ENCODE peak calls at places on chromosomes 12 and 14, in four cellular contexts. A is pancreas, P is stomach, F is NCI-H1436. C is an unnamed sample.

GRCh38 chr14:29821665-29822429 is 105.8 kb downstream of the PRKD1 start:
- DNase-seq in P (no peak), F (no peak), A (no peak), C (no peak)

GRCh38 chr14:56608682-56609081 is 29.1 kb downstream of the TMEM260 start:
- DNase-seq in A (no peak), P (no peak), F (peak), C (no peak)

GRCh38 chr14:94139006-94139405 is 9.6 kb upstream of the IFI27L2 start:
- DNase-seq in A (no peak), F (no peak), P (no peak), C (no peak)

GRCh38 chr14:84085493-84085892 is 1444.5 kb upstream of the FLRT2 start:
- DNase-seq in P (no peak), A (no peak), F (no peak), C (no peak)

GRCh38 chr12:106773286-106773685 is 1.2 kb upstream of the RIC8B start:
- DNase-seq in A (no peak), P (no peak), F (no peak), C (no peak)

GRCh38 chr12:58313091-58313855 is 371.9 kb downstream of the ATP23 start:
- DNase-seq in F (no peak), P (no peak), A (no peak), C (no peak)

GRCh38 chr14:68193970-68194634 is 374.5 kb downstream of the RAD51B start:
- DNase-seq in P (no peak), F (no peak), A (no peak), C (no peak)

GRCh38 chr12:118307069-118307954 is 65.4 kb downstream of the TAOK3 start:
- DNase-seq in F (no peak), A (no peak), P (no peak), C (peak)

GRCh38 chr14:96160030-96160912 is 44.4 kb upstream of the BDKRB2 start:
- DNase-seq in A (no peak), F (no peak), P (peak), C (no peak)

GRCh38 chr14:56945291-56945690 is 135.0 kb upstream of the OTX2 start:
- DNase-seq in P (no peak), F (no peak), A (no peak), C (no peak)

GRCh38 chr14:95281560-95282176 is 38.0 kb downstream of the CLMN start:
- DNase-seq in F (no peak), P (no peak), A (no peak), C (no peak)

GRCh38 chr12:116534341-116535121 is 24.6 kb upstream of the MAP1LC3B2 start:
- DNase-seq in P (no peak), F (no peak), A (no peak), C (no peak)

GRCh38 chr12:124152733-124153132 is 142.2 kb upstream of the RFLNA start:
- DNase-seq in F (no peak), P (no peak), A (no peak), C (no peak)

GRCh38 chr14:22262881-22263280 is 326.1 kb downstream of the DAD1 start:
- DNase-seq in A (no peak), F (no peak), P (no peak), C (no peak)

GRCh38 chr12:41368006-41368405 is 179.9 kb downstream of the PDZRN4 start:
- DNase-seq in F (no peak), P (no peak), A (no peak), C (no peak)

GRCh38 chr12:123607756-123608155 is 5.9 kb downstream of the DDX55 start:
- DNase-seq in A (no peak), P (no peak), F (no peak), C (no peak)

GRCh38 chr14:104972301-104973211 is 5.6 kb downstream of the AHNAK2 start:
- DNase-seq in F (no peak), P (peak), A (peak), C (peak)

GRCh38 chr12:117262749-117263148 is 72.5 kb upstream of the FBXO21 start:
- DNase-seq in F (no peak), A (no peak), P (no peak), C (no peak)

GRCh38 chr14:54356172-54356571 is 40.6 kb upstream of the CDKN3 start:
- DNase-seq in A (no peak), P (no peak), F (no peak), C (no peak)

GRCh38 chr12:54448344-54448743 is 25.1 kb downstream of the GTSF1 start:
- DNase-seq in P (no peak), F (no peak), A (no peak), C (no peak)

GRCh38 chr12:94638521-94638920 is 11.8 kb downstream of the TMCC3 start:
- DNase-seq in A (no peak), F (no peak), P (no peak), C (no peak)

GRCh38 chr12:123165537-123165936 is 14.6 kb upstream of the PITPNM2 start:
- DNase-seq in P (no peak), A (no peak), F (peak), C (no peak)

GRCh38 chr12:125983784-125984510 is 918.7 kb downstream of the AACS start:
- DNase-seq in P (no peak), F (no peak), A (peak), C (no peak)

GRCh38 chr12:52175411-52176350 is 16.1 kb downstream of the KRT80 start:
- DNase-seq in F (peak), P (no peak), A (no peak), C (no peak)